ENCODE peak calls at places on chromosomes 5 and 9, in nine cellular contexts. A, B, P, H, T, F, Z, O and S are unnamed samples.

GRCh38 chr9:94865599-94866456 is 139.3 kb downstream of the AOPEP start:
- DNase-seq in A (peak; percentile 25), B (peak; percentile 74), P (peak; percentile 56), H (peak; percentile 62), T (no peak), F (peak; percentile 54), Z (no peak), O (no peak), S (no peak)

GRCh38 chr5:23627976-23628375 is 120.6 kb downstream of the PRDM9 start:
- DNase-seq in A (no peak), B (no peak), P (no peak), H (no peak), T (no peak), F (no peak), Z (no peak), O (no peak), S (no peak)

GRCh38 chr5:61229416-61229815 is 67.1 kb upstream of the SMIM15 start:
- DNase-seq in A (no peak), B (no peak), P (no peak), H (no peak), T (peak; percentile 40), F (no peak), Z (no peak), O (no peak), S (no peak)

GRCh38 chr5:76622973-76623596 is at the start of gene F2RL2:
- DNase-seq in A (peak; percentile 59), B (no peak), P (no peak), H (peak; percentile 89), T (peak; percentile 65), F (peak; percentile 40), Z (no peak), O (no peak), S (peak; percentile 71)

GRCh38 chr9:79686381-79687130 is 114.8 kb downstream of the TLE4 start:
- DNase-seq in A (no peak), B (peak; percentile 75), P (peak; percentile 23), H (peak; percentile 40), T (no peak), F (peak; percentile 23), Z (no peak), O (no peak), S (no peak)

GRCh38 chr5:179609834-179610108 is 13.7 kb downstream of the HNRNPH1 start:
- DNase-seq in A (no peak), B (no peak), P (no peak), H (no peak), T (no peak), F (no peak), Z (no peak), O (no peak), S (no peak)

GRCh38 chr5:34684281-34684979 is 28.3 kb downstream of the RAI14 start:
- DNase-seq in A (peak; percentile 75), B (no peak), P (no peak), H (peak; percentile 80), T (no peak), F (no peak), Z (no peak), O (no peak), S (no peak)

GRCh38 chr9:133979124-133979920 is 12.8 kb downstream of the VAV2 start:
- DNase-seq in A (peak; percentile 46), B (no peak), P (peak; percentile 51), H (no peak), T (no peak), F (no peak), Z (no peak), O (peak; percentile 71), S (no peak)

GRCh38 chr9:105173836-105174235 is 70.6 kb upstream of the SLC44A1 start:
- DNase-seq in A (no peak), B (no peak), P (no peak), H (no peak), T (no peak), F (no peak), Z (no peak), O (no peak), S (no peak)

GRCh38 chr9:105173306-105173705 is 71.1 kb upstream of the SLC44A1 start:
- DNase-seq in A (no peak), B (no peak), P (no peak), H (no peak), T (no peak), F (no peak), Z (no peak), O (no peak), S (no peak)

GRCh38 chr9:105171076-105171475 is 73.4 kb upstream of the SLC44A1 start:
- DNase-seq in A (no peak), B (no peak), P (no peak), H (no peak), T (no peak), F (no peak), Z (no peak), O (no peak), S (no peak)

GRCh38 chr9:105172393-105172792 is 72.1 kb upstream of the SLC44A1 start:
- DNase-seq in A (no peak), B (no peak), P (no peak), H (no peak), T (no peak), F (no peak), Z (no peak), O (no peak), S (no peak)

DNA sequence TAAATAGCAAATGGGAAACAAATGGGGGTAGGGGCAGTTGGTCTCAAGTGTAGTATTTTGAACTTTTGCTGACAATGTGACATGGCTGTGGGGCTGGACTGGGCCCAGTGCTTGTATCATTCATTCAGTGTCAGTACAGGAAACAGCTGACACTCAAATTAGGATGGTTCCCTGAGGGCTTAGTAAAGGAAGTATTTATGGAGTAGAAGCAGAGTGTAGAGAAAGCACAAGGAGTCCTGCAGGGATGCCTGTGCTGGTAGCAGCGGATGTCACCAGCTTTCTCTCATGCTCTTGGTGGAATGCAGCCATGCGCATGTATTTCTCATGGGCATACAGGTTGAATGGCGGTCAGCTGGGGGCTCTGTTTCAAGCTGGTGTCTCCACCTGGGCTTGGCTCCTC is 72.9 kb upstream of the SLC44A1 start:
- DNase-seq in A (no peak), B (no peak), P (no peak), H (no peak), T (no peak), F (no peak), Z (no peak), O (no peak), S (no peak)
- H3K27ac ChIP-seq in A (no peak overlapping the region), B (no peak overlapping the region), P (no peak overlapping the region), H (no peak overlapping the region), T (no peak overlapping the region), F (no peak overlapping the region), Z (no peak overlapping the region), O (no peak overlapping the region), S (no peak overlapping the region)

DNA sequence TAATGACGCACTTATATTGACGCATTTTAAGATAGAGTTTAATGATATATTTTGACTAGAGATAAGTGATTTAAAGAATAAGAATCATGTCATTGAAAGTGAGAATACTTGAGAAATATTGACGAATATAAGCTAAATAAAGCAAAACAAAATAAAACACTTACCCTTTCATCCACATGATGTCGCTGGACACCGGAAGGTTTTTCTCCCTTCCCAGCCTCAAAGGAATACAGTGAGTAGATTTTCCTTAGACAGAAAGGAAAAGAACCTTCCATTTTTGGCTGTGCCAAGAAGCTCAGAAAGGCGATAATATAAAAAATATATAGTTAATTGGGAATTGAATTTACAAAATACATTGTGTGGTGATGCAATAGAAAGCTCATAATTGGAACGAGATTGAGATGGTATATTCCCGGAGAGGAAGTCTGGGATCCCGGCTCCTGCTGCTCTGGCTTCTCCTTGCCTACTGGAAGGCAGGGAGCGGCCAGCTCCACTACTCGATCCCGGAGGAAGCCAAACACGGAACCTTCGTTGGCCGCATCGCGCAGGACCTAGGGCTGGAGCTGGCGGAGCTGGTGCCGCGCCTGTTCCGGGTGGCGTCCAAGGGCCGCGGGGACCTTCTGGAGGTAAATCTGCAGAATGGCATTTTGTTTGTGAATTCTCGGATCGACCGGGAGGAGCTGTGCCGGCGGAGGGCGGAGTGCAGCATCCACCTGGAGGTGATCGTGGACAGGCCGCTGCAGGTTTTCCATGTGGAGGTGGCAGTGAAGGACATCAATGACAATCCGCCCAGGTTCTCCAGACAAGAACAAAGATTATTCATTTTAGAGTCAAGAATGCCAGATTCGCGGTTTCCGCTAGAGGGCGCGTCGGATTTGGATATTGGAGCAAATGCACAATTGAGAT is at the start of gene PCDHA5:
- DNase-seq in A (no peak), B (no peak), P (no peak), H (peak; percentile 73), T (peak; percentile 46), F (peak; percentile 31), Z (no peak), O (no peak), S (no peak)
- TF ChIP-seq CTCF in A (no peak), B (peak; percentile 15), P (peak; percentile 19), H (peak; percentile 63), T (peak; percentile 27), F (no peak), Z (no peak), O (peak; percentile 45), S (peak; percentile 70)

DNA sequence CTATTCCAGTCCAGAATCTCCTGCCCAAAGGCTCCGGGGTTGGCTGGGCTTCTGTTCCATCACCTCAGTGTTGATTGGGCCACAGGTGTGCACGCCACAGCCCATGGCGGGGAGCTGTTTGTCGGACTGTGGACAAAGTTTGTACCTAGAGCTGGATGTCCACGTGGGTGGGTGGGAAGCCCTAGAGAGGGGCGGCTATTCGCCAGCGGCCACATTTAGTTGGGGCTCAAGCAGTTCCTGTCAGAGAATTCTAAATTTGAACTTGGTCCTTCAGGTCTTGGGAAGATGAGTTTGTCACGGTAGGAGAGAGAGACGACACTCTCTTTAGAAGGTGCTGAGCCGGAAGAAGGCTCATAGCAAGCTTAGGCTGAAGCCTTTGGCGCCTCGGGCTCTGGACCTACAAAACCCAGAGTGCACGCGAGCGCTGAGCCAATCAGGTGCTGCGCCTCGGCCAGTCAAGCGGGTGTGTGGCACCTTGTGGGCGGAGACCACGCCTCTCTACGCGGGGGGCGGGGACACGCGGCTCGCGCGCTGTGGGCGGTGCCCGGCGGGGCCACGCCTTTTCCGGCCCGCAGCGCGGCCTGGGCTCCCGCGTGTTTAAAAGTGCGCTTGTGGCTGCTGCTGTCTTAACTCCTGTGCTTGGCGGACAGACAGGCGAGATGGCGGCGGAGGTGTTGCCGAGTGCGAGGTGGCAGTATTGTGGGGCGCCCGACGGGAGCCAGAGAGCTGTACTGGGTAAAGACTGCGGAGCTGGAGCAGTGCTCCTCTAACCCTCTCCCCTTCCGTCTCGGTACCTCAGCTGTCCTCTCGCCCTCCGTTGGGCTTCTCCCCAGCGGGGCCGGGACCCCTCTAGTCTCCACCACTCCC is at the start of gene POLR1E:
- DNase-seq in A (peak; percentile 96), B (peak; percentile 96), P (peak; percentile 94), H (peak; percentile 94), T (peak; percentile 97), F (peak; percentile 93), Z (peak; percentile 77), O (peak; percentile 98), S (peak; percentile 98)
- H3K27ac ChIP-seq in A (peak within 1 kb of the TSS; percentile 67), B (peak within 1 kb of the TSS; percentile 86), P (peak within 1 kb of the TSS; percentile 92), H (peak within 1 kb of the TSS; percentile 88), T (peak within 1 kb of the TSS; percentile 31), F (peak within 1 kb of the TSS; percentile 92), Z (peak within 1 kb of the TSS; percentile 88), O (peak within 1 kb of the TSS; percentile 55), S (peak within 1 kb of the TSS; percentile 79)

DNA sequence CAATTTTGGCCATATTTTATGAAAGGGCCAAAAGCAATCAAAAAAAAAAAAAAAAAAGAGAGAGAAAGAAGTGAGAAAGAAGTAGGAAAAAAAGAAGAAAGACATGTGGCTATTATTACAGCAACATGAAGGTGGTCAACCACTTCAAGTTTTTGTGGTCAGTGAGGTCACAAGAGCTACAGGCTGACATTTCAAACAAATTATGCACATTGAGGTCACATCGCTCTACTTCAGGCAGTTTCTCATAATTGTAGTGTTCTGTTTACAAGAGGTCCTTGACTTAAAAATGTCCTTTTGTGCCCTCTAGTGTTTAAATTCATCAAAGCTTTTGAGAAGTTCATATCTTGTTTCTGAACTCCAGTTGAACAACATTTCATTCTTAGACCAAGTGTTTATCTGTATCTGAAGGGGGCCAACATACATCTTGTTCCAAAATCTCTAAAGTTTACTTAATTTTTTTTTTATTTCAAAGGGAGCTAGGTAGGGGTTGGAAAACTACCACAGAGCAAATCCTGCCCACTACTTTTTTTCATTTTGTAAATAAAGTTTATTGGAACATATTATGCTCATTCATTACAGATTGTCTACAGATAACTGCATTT is 513.1 kb downstream of the PDE4D start:
- DNase-seq in A (peak; percentile 73), B (no peak), P (no peak), H (peak; percentile 92), T (no peak), F (no peak), Z (no peak), O (no peak), S (peak; percentile 42)
- TF ChIP-seq CTCF in A (peak; percentile 69), B (peak; percentile 57), P (peak; percentile 50), H (peak; percentile 66), T (peak; percentile 31), F (peak; percentile 61), Z (peak; percentile 48), O (peak; percentile 55), S (peak; percentile 71)